ENCODE peak calls at places on chromosomes 2 and 18, in four cellular contexts. Y, I, X and W are unnamed samples.

GRCh38 chr2:109264595-109265328 is 135.8 kb downstream of the SH3RF3 start:
- DNase-seq in Y (no peak), I (no peak), X (peak; percentile 46), W (no peak)

GRCh38 chr2:165691615-165692014 is 102.4 kb downstream of the GALNT3 start:
- DNase-seq in Y (peak; percentile 57), I (peak; percentile 21), X (no peak), W (no peak)

GRCh38 chr2:45344502-45344901 is 266.6 kb downstream of the SRBD1 start:
- DNase-seq in Y (no peak), I (no peak), X (no peak), W (no peak)

GRCh38 chr2:52877703-52878102 is 889.9 kb upstream of the CHAC2 start:
- DNase-seq in Y (no peak), I (no peak), X (no peak), W (no peak)

GRCh38 chr2:236157366-236157765 is 10.8 kb downstream of the GBX2 start:
- DNase-seq in Y (no peak), I (no peak), X (no peak), W (no peak)

GRCh38 chr2:239040152-239040761 is 192.4 kb downstream of the TWIST2 start:
- DNase-seq in Y (no peak), I (no peak), X (peak; percentile 85), W (no peak)

GRCh38 chr18:58195278-58195721 is 151.3 kb downstream of the NEDD4L start:
- DNase-seq in Y (peak; percentile 58), I (no peak), X (no peak), W (no peak)

GRCh38 chr18:77101410-77102245 is 31.0 kb downstream of the MBP start:
- DNase-seq in Y (no peak), I (no peak), X (no peak), W (no peak)

GRCh38 chr2:126804347-126804746 is 94.3 kb upstream of the TEX51 start:
- DNase-seq in Y (no peak), I (no peak), X (no peak), W (no peak)

DNA sequence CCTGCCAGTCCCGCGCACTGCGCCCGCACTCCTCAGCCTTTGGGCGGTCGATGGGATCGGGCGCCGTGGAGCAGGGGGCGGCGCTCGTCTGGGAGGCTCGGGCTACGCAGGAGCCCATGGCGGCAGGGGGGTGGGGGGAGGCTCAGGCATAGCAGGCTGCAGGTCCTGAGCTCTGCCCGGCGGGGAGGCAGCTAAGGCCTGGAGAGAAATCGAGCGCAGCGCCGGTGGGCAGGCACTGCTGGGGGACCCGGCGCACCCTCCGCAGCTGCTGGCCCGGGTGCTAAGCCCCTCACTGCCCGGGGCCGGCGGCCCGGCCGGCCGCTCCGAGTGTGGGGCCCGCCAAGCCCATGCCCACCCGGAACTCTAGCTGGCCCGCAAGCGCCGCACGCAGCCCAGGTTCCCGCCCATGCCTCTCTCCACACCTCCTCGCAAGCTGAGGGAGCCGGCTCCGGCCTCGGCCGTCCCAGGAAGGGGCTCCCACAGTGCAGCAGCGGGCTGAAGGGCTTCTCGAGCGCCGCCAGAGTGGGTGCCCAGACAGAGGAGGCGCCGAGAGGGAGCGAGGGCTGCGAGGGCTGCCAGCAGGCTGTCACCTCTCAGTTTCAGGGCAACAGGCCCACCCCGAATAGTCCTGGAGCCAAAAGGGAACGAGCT is 74.1 kb downstream of the PSMG2 start:
- DNase-seq in Y (peak; percentile 74), I (no peak), X (no peak), W (no peak)
- TF ChIP-seq ELF4 in Y (peak; percentile 32), I (no peak), X (no peak), W (no peak)

DNA sequence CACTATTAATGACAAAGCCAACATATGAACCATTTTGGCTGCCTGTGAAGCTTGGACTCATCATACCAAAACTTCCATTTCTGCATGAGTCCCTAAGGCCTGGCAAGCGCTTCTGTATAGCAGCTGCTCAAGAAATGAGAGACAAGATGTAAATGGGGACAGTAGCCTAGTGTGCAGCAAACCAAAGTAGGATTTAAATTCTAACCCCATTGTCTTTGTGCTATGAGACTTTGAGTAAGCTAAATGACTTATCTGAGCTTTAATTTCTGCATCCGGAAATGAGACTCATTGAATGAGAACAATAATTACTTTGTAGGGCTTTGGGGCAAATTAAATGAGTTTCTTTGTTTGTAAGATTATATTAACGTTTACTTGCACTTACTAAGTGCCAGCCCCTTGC is 536.4 kb upstream of the CDH7 start:
- DNase-seq in Y (no peak), I (no peak), X (no peak), W (no peak)
- TF ChIP-seq ELF4 in Y (no peak), I (no peak), X (no peak), W (no peak)

GRCh38 chr2:102481931-102482330 is 8.9 kb downstream of the SLC9A4 start:
- DNase-seq in Y (no peak), I (no peak), X (no peak), W (no peak)
- TF ChIP-seq ELF4 in Y (no peak), I (no peak), X (no peak), W (no peak)

GRCh38 chr2:168182850-168183249 is 64.5 kb downstream of the STK39 start:
- DNase-seq in Y (no peak), I (no peak), X (no peak), W (no peak)
- TF ChIP-seq ELF4 in Y (no peak), I (no peak), X (no peak), W (no peak)

DNA sequence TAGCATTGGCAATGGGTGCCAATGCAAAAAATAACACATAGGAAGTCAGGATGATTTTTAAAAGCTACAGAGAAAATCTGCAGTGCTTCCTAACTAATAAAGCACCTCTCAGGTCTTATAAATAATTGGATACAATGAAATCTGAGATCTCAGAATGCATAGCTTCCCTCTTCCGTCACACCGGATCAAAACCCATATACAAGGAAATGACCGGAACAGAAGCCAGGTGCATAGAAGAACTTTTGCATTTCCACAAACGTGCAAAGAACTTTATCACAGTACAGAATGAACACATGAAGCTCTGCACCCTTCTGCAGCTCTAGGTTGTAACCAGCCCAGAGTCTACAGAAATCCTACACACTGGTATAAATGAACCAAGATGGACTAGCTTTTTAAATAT is 145.4 kb downstream of the TCF4 start:
- DNase-seq in Y (no peak), I (no peak), X (no peak), W (no peak)
- TF ChIP-seq ELF4 in Y (no peak), I (no peak), X (no peak), W (no peak)